ENCODE peak calls at places on chromosomes 4 and X, in five cellular contexts. One of them, this sample, is unnamed.

GRCh38 chr4:133268205-133268604 is 119.1 kb downstream of the PCDH10 start:
- DNase-seq in fibroblast of lung: no peak
- DNase-seq in RWPE1: no peak
- DNase-seq in mucosa of descending colon: no peak
- DNase-seq in WTC11: no peak
- DNase-seq in this sample: no peak

GRCh38 chr4:186148335-186148975 is 42.9 kb upstream of the CYP4V2 start:
- DNase-seq in fibroblast of lung: no peak
- DNase-seq in RWPE1: no peak
- DNase-seq in mucosa of descending colon: no peak
- DNase-seq in WTC11: no peak
- DNase-seq in this sample: no peak

GRCh38 chr4:89939994-89940393 is 45.3 kb downstream of the MMRN1 start:
- DNase-seq in fibroblast of lung: peak
- DNase-seq in RWPE1: no peak
- DNase-seq in mucosa of descending colon: no peak
- DNase-seq in WTC11: no peak
- DNase-seq in this sample: no peak

GRCh38 chr4:140092094-140092820 is 61.7 kb downstream of the MAML3 start:
- DNase-seq in fibroblast of lung: peak
- DNase-seq in RWPE1: no peak
- DNase-seq in mucosa of descending colon: peak
- DNase-seq in WTC11: peak
- DNase-seq in this sample: no peak

GRCh38 chr4:42152507-42153504 is at the start of gene BEND4:
- DNase-seq in fibroblast of lung: no peak
- DNase-seq in RWPE1: no peak
- DNase-seq in mucosa of descending colon: peak
- DNase-seq in WTC11: peak
- DNase-seq in this sample: no peak

GRCh38 chr4:84578540-84579409 is 4.2 kb upstream of the CDS1 start:
- DNase-seq in fibroblast of lung: peak
- DNase-seq in RWPE1: peak
- DNase-seq in mucosa of descending colon: no peak
- DNase-seq in WTC11: peak
- DNase-seq in this sample: no peak

GRCh38 chr4:47383829-47384427 is 79.6 kb downstream of the COMMD8 start:
- DNase-seq in fibroblast of lung: peak
- DNase-seq in RWPE1: peak
- DNase-seq in mucosa of descending colon: no peak
- DNase-seq in WTC11: no peak
- DNase-seq in this sample: no peak

GRCh38 chr4:53365121-53365485 is 758 bp downstream of the SCFD2 start:
- DNase-seq in fibroblast of lung: peak
- DNase-seq in RWPE1: peak
- DNase-seq in mucosa of descending colon: no peak
- DNase-seq in WTC11: no peak
- DNase-seq in this sample: no peak

GRCh38 chr4:80243274-80244018 is 23.0 kb upstream of the FGF5 start:
- DNase-seq in fibroblast of lung: no peak
- DNase-seq in RWPE1: no peak
- DNase-seq in mucosa of descending colon: no peak
- DNase-seq in WTC11: no peak
- DNase-seq in this sample: no peak

GRCh38 chrX:120560405-120560841 is 339 bp downstream of the CUL4B start:
- DNase-seq in fibroblast of lung: peak
- DNase-seq in RWPE1: no peak
- DNase-seq in mucosa of descending colon: peak
- DNase-seq in WTC11: peak
- DNase-seq in this sample: peak

GRCh38 chr4:75708218-75708691 is 16.1 kb upstream of the USO1 start:
- DNase-seq in fibroblast of lung: no peak
- DNase-seq in RWPE1: no peak
- DNase-seq in mucosa of descending colon: no peak
- DNase-seq in WTC11: peak
- DNase-seq in this sample: no peak

GRCh38 chr4:173169428-173170209 is 1.0 kb downstream of the GALNT7 start:
- DNase-seq in fibroblast of lung: peak
- DNase-seq in RWPE1: peak
- DNase-seq in mucosa of descending colon: peak
- DNase-seq in WTC11: peak
- DNase-seq in this sample: peak

GRCh38 chrX:134603806-134604700 is 54.2 kb downstream of the PLAC1 start:
- DNase-seq in fibroblast of lung: peak
- DNase-seq in RWPE1: peak
- DNase-seq in mucosa of descending colon: no peak
- DNase-seq in WTC11: no peak
- DNase-seq in this sample: no peak

GRCh38 chrX:40571600-40571999 is 9.2 kb upstream of the ATP6AP2 start:
- DNase-seq in fibroblast of lung: no peak
- DNase-seq in RWPE1: no peak
- DNase-seq in mucosa of descending colon: no peak
- DNase-seq in WTC11: no peak
- DNase-seq in this sample: no peak

GRCh38 chr4:114727426-114727825 is 128.8 kb downstream of the UGT8 start:
- DNase-seq in fibroblast of lung: no peak
- DNase-seq in RWPE1: no peak
- DNase-seq in mucosa of descending colon: no peak
- DNase-seq in WTC11: no peak
- DNase-seq in this sample: no peak

GRCh38 chr4:110344165-110344564 is 131.8 kb upstream of the ENPEP start:
- DNase-seq in fibroblast of lung: no peak
- DNase-seq in RWPE1: peak
- DNase-seq in mucosa of descending colon: no peak
- DNase-seq in WTC11: no peak
- DNase-seq in this sample: no peak

GRCh38 chr4:1635452-1635851 is 48.7 kb downstream of the FAM53A start:
- DNase-seq in fibroblast of lung: peak
- DNase-seq in RWPE1: no peak
- DNase-seq in mucosa of descending colon: no peak
- DNase-seq in WTC11: no peak
- DNase-seq in this sample: no peak

GRCh38 chr4:38106301-38106700 is 146.1 kb downstream of the PTTG2 start:
- DNase-seq in fibroblast of lung: peak
- DNase-seq in RWPE1: no peak
- DNase-seq in mucosa of descending colon: no peak
- DNase-seq in WTC11: no peak
- DNase-seq in this sample: no peak

GRCh38 chrX:151396042-151396826 is 772 bp upstream of the VMA21 start:
- DNase-seq in fibroblast of lung: peak
- DNase-seq in RWPE1: peak
- DNase-seq in mucosa of descending colon: no peak
- DNase-seq in WTC11: no peak
- DNase-seq in this sample: no peak

GRCh38 chr4:175705407-175705806 is 106.7 kb downstream of the GPM6A start:
- DNase-seq in fibroblast of lung: peak
- DNase-seq in RWPE1: no peak
- DNase-seq in mucosa of descending colon: no peak
- DNase-seq in WTC11: peak
- DNase-seq in this sample: no peak

GRCh38 chrX:103063918-103064434 is at the start of gene BEX1:
- DNase-seq in fibroblast of lung: peak
- DNase-seq in RWPE1: peak
- DNase-seq in mucosa of descending colon: no peak
- DNase-seq in WTC11: peak
- DNase-seq in this sample: no peak

GRCh38 chrX:41148553-41148952 is 63.3 kb downstream of the USP9X start:
- DNase-seq in fibroblast of lung: peak
- DNase-seq in RWPE1: peak
- DNase-seq in mucosa of descending colon: no peak
- DNase-seq in WTC11: no peak
- DNase-seq in this sample: no peak

GRCh38 chr4:6391852-6392188 is 80.6 kb downstream of the PPP2R2C start:
- DNase-seq in fibroblast of lung: no peak
- DNase-seq in RWPE1: peak
- DNase-seq in mucosa of descending colon: no peak
- DNase-seq in WTC11: no peak
- DNase-seq in this sample: no peak

GRCh38 chrX:150482537-150483217 is 85.7 kb upstream of the MTM1 start:
- DNase-seq in fibroblast of lung: peak
- DNase-seq in RWPE1: peak
- DNase-seq in mucosa of descending colon: no peak
- DNase-seq in WTC11: no peak
- DNase-seq in this sample: no peak

GRCh38 chrX:39439910-39440733 is 638.9 kb downstream of the MID1IP1 start:
- DNase-seq in fibroblast of lung: no peak
- DNase-seq in RWPE1: no peak
- DNase-seq in mucosa of descending colon: no peak
- DNase-seq in WTC11: no peak
- DNase-seq in this sample: peak

GRCh38 chr4:150337709-150338108 is 244.2 kb upstream of the MAB21L2 start:
- DNase-seq in fibroblast of lung: peak
- DNase-seq in RWPE1: no peak
- DNase-seq in mucosa of descending colon: no peak
- DNase-seq in WTC11: no peak
- DNase-seq in this sample: no peak

GRCh38 chr4:94834496-94834895 is 76.7 kb downstream of the BMPR1B start:
- DNase-seq in fibroblast of lung: no peak
- DNase-seq in RWPE1: no peak
- DNase-seq in mucosa of descending colon: no peak
- DNase-seq in WTC11: no peak
- DNase-seq in this sample: no peak

GRCh38 chr4:61231421-61231820 is 31.3 kb downstream of the ADGRL3 start:
- DNase-seq in fibroblast of lung: no peak
- DNase-seq in RWPE1: no peak
- DNase-seq in mucosa of descending colon: no peak
- DNase-seq in WTC11: no peak
- DNase-seq in this sample: no peak

GRCh38 chr4:47482326-47482725 is 2.7 kb upstream of the ATP10D start:
- DNase-seq in fibroblast of lung: peak
- DNase-seq in RWPE1: peak
- DNase-seq in mucosa of descending colon: no peak
- DNase-seq in WTC11: no peak
- DNase-seq in this sample: no peak

GRCh38 chrX:134542485-134542884 is 82.5 kb downstream of the HPRT1 start:
- DNase-seq in fibroblast of lung: peak
- DNase-seq in RWPE1: peak
- DNase-seq in mucosa of descending colon: no peak
- DNase-seq in WTC11: no peak
- DNase-seq in this sample: no peak

GRCh38 chr4:76930721-76931481 is 18.7 kb upstream of the SEPTIN11 start:
- DNase-seq in fibroblast of lung: no peak
- DNase-seq in RWPE1: no peak
- DNase-seq in mucosa of descending colon: no peak
- DNase-seq in WTC11: no peak
- DNase-seq in this sample: no peak

GRCh38 chrX:109475174-109475891 is 6.6 kb downstream of the GUCY2F start:
- DNase-seq in fibroblast of lung: peak
- DNase-seq in RWPE1: peak
- DNase-seq in mucosa of descending colon: no peak
- DNase-seq in WTC11: peak
- DNase-seq in this sample: no peak

GRCh38 chrX:109472939-109473713 is 8.8 kb downstream of the GUCY2F start:
- DNase-seq in fibroblast of lung: peak
- DNase-seq in RWPE1: peak
- DNase-seq in mucosa of descending colon: no peak
- DNase-seq in WTC11: peak
- DNase-seq in this sample: no peak
- TF ChIP-seq CTCF in fibroblast of lung: no peak
- TF ChIP-seq CTCF in RWPE1: no peak
- TF ChIP-seq CTCF in mucosa of descending colon: no peak
- TF ChIP-seq CTCF in WTC11: peak
- TF ChIP-seq CTCF in this sample: no peak

GRCh38 chr4:165343353-165344191 is 16.1 kb downstream of the MSMO1 start:
- DNase-seq in fibroblast of lung: no peak
- DNase-seq in RWPE1: no peak
- DNase-seq in mucosa of descending colon: no peak
- DNase-seq in WTC11: no peak
- DNase-seq in this sample: no peak
- TF ChIP-seq CTCF in fibroblast of lung: no peak
- TF ChIP-seq CTCF in RWPE1: peak
- TF ChIP-seq CTCF in mucosa of descending colon: no peak
- TF ChIP-seq CTCF in WTC11: no peak
- TF ChIP-seq CTCF in this sample: no peak

GRCh38 chrX:66498672-66499296 is 140.1 kb downstream of the EDA2R start:
- DNase-seq in fibroblast of lung: no peak
- DNase-seq in RWPE1: no peak
- DNase-seq in mucosa of descending colon: no peak
- DNase-seq in WTC11: no peak
- DNase-seq in this sample: no peak
- TF ChIP-seq CTCF in fibroblast of lung: no peak
- TF ChIP-seq CTCF in RWPE1: no peak
- TF ChIP-seq CTCF in mucosa of descending colon: no peak
- TF ChIP-seq CTCF in WTC11: no peak
- TF ChIP-seq CTCF in this sample: no peak

GRCh38 chrX:10190367-10190766 is 33.6 kb downstream of the CLCN4 start:
- DNase-seq in fibroblast of lung: peak
- DNase-seq in RWPE1: peak
- DNase-seq in mucosa of descending colon: no peak
- DNase-seq in WTC11: no peak
- DNase-seq in this sample: no peak
- TF ChIP-seq CTCF in fibroblast of lung: peak
- TF ChIP-seq CTCF in RWPE1: peak
- TF ChIP-seq CTCF in mucosa of descending colon: no peak
- TF ChIP-seq CTCF in WTC11: no peak
- TF ChIP-seq CTCF in this sample: no peak

GRCh38 chr4:154626793-154627484 is 14.5 kb upstream of the FGG start:
- DNase-seq in fibroblast of lung: peak
- DNase-seq in RWPE1: peak
- DNase-seq in mucosa of descending colon: no peak
- DNase-seq in WTC11: peak
- DNase-seq in this sample: no peak
- TF ChIP-seq CTCF in fibroblast of lung: peak
- TF ChIP-seq CTCF in RWPE1: peak
- TF ChIP-seq CTCF in mucosa of descending colon: peak
- TF ChIP-seq CTCF in WTC11: peak
- TF ChIP-seq CTCF in this sample: no peak

GRCh38 chrX:23756165-23756564 is 13.1 kb upstream of the ACOT9 start:
- DNase-seq in fibroblast of lung: peak
- DNase-seq in RWPE1: no peak
- DNase-seq in mucosa of descending colon: no peak
- DNase-seq in WTC11: peak
- DNase-seq in this sample: peak
- TF ChIP-seq CTCF in fibroblast of lung: peak
- TF ChIP-seq CTCF in RWPE1: peak
- TF ChIP-seq CTCF in mucosa of descending colon: no peak
- TF ChIP-seq CTCF in WTC11: peak
- TF ChIP-seq CTCF in this sample: peak

GRCh38 chrX:68146054-68146453 is 287.2 kb downstream of the OPHN1 start:
- DNase-seq in fibroblast of lung: peak
- DNase-seq in RWPE1: peak
- DNase-seq in mucosa of descending colon: no peak
- DNase-seq in WTC11: no peak
- DNase-seq in this sample: no peak
- TF ChIP-seq CTCF in fibroblast of lung: peak
- TF ChIP-seq CTCF in RWPE1: no peak
- TF ChIP-seq CTCF in mucosa of descending colon: no peak
- TF ChIP-seq CTCF in WTC11: no peak
- TF ChIP-seq CTCF in this sample: no peak

GRCh38 chr4:23613782-23614181 is 276.1 kb downstream of the PPARGC1A start:
- DNase-seq in fibroblast of lung: peak
- DNase-seq in RWPE1: no peak
- DNase-seq in mucosa of descending colon: no peak
- DNase-seq in WTC11: no peak
- DNase-seq in this sample: no peak

GRCh38 chr4:23614284-23614892 is 275.5 kb downstream of the PPARGC1A start:
- DNase-seq in fibroblast of lung: peak
- DNase-seq in RWPE1: no peak
- DNase-seq in mucosa of descending colon: peak
- DNase-seq in WTC11: no peak
- DNase-seq in this sample: no peak
- TF ChIP-seq CTCF in fibroblast of lung: peak
- TF ChIP-seq CTCF in RWPE1: no peak
- TF ChIP-seq CTCF in mucosa of descending colon: no peak
- TF ChIP-seq CTCF in WTC11: peak
- TF ChIP-seq CTCF in this sample: no peak

This sample was measured in natural killer cell.